ENCODE peak calls at places on chromosomes 4 and X, in five cellular contexts. I, O, W, F and K are unnamed samples.

GRCh38 chrX:77446840-77447239 is 349 bp upstream of the FGF16 start:
- DNase-seq in I (no peak), O (no peak), W (no peak), F (no peak), K (no peak)

GRCh38 chrX:44872319-44872816 is 620 bp upstream of the KDM6A start:
- DNase-seq in I (peak), O (peak), W (no peak), F (peak), K (no peak)

GRCh38 chr4:68907230-68907629 is 44.4 kb downstream of the UGT2A3 start:
- DNase-seq in I (no peak), O (no peak), W (no peak), F (no peak), K (no peak)

GRCh38 chr4:55396305-55397023 is 707 bp downstream of the TMEM165 start:
- DNase-seq in I (peak), O (peak), W (peak), F (no peak), K (no peak)

GRCh38 chr4:84778041-84778440 is 188.4 kb downstream of the WDFY3 start:
- DNase-seq in I (no peak), O (no peak), W (no peak), F (no peak), K (no peak)

GRCh38 chr4:921830-922331 is 10.2 kb downstream of the GAK start:
- DNase-seq in I (no peak), O (no peak), W (no peak), F (peak), K (no peak)

GRCh38 chr4:39642885-39643550 is 4.4 kb upstream of the SMIM14 start:
- DNase-seq in I (no peak), O (no peak), W (no peak), F (no peak), K (no peak)

GRCh38 chr4:41409095-41409494 is 128.9 kb upstream of the LIMCH1 start:
- DNase-seq in I (no peak), O (no peak), W (no peak), F (no peak), K (no peak)

GRCh38 chr4:29002151-29002550 is 1718.0 kb upstream of the PCDH7 start:
- DNase-seq in I (no peak), O (no peak), W (no peak), F (no peak), K (no peak)

GRCh38 chr4:117700111-117700892 is 334.0 kb upstream of the NDST3 start:
- DNase-seq in I (no peak), O (no peak), W (no peak), F (no peak), K (no peak)

GRCh38 chr4:56786955-56787354 is 34.5 kb downstream of the SPINK2 start:
- DNase-seq in I (no peak), O (no peak), W (no peak), F (no peak), K (no peak)

GRCh38 chr4:53119685-53120084 is 246.2 kb downstream of the SCFD2 start:
- DNase-seq in I (no peak), O (no peak), W (no peak), F (no peak), K (no peak)

GRCh38 chr4:56658410-56659003 is 22.6 kb downstream of the HOPX start:
- DNase-seq in I (no peak), O (no peak), W (no peak), F (no peak), K (no peak)

GRCh38 chrX:120514236-120514635 is 45.1 kb upstream of the LAMP2 start:
- DNase-seq in I (no peak), O (no peak), W (no peak), F (no peak), K (no peak)

GRCh38 chr4:188960411-188961093 is 821.3 kb downstream of the TRIML1 start:
- DNase-seq in I (no peak), O (no peak), W (no peak), F (no peak), K (no peak)

GRCh38 chrX:100447563-100448397 is 37.7 kb upstream of the PCDH19 start:
- DNase-seq in I (peak), O (no peak), W (peak), F (no peak), K (no peak)

GRCh38 chr4:2042207-2042946 is 16.8 kb upstream of the NAT8L start:
- DNase-seq in I (peak), O (no peak), W (no peak), F (no peak), K (peak)

GRCh38 chr4:156255608-156256007 is 301.9 kb upstream of the CTSO start:
- DNase-seq in I (no peak), O (no peak), W (no peak), F (no peak), K (no peak)

GRCh38 chr4:15240764-15241163 is 187.1 kb upstream of the C1QTNF7 start:
- DNase-seq in I (no peak), O (no peak), W (no peak), F (no peak), K (no peak)

GRCh38 chrX:42732506-42732905 is 45.5 kb downstream of the PPP1R2C start:
- DNase-seq in I (no peak), O (no peak), W (no peak), F (no peak), K (no peak)

GRCh38 chrX:69085151-69085550 is 80.1 kb downstream of the PJA1 start:
- DNase-seq in I (no peak), O (no peak), W (no peak), F (no peak), K (no peak)

GRCh38 chr4:132396636-132397035 is 752.5 kb upstream of the PCDH10 start:
- DNase-seq in I (no peak), O (no peak), W (no peak), F (no peak), K (no peak)

GRCh38 chrX:9227276-9227675 is 193.3 kb upstream of the FAM9B start:
- DNase-seq in I (no peak), O (no peak), W (no peak), F (no peak), K (no peak)

GRCh38 chr4:139574641-139575040 is 18.6 kb upstream of the SETD7 start:
- DNase-seq in I (no peak), O (no peak), W (no peak), F (no peak), K (no peak)

GRCh38 chrX:130253916-130254315 is 14.8 kb downstream of the ZNF280C start:
- DNase-seq in I (no peak), O (no peak), W (no peak), F (no peak), K (no peak)

GRCh38 chr4:138602664-138603063 is 360.5 kb upstream of the SLC7A11 start:
- DNase-seq in I (no peak), O (no peak), W (no peak), F (no peak), K (no peak)

GRCh38 chrX:119399772-119400101 is 601 bp downstream of the SLC25A43 start:
- DNase-seq in I (no peak), O (no peak), W (no peak), F (no peak), K (no peak)

GRCh38 chr4:44210750-44211149 is 237.9 kb downstream of the KCTD8 start:
- DNase-seq in I (no peak), O (no peak), W (no peak), F (no peak), K (no peak)

GRCh38 chr4:5004496-5004895 is 14.8 kb downstream of the CYTL1 start:
- DNase-seq in I (no peak), O (no peak), W (no peak), F (no peak), K (no peak)

GRCh38 chrX:38206542-38206941 is 14.1 kb downstream of the SRPX start:
- DNase-seq in I (no peak), O (no peak), W (no peak), F (no peak), K (no peak)

GRCh38 chr4:165151734-165152133 is 39.1 kb upstream of the TMEM192 start:
- DNase-seq in I (no peak), O (no peak), W (no peak), F (no peak), K (no peak)

GRCh38 chr4:113052379-113052951 is 3.0 kb downstream of the ANK2 start:
- DNase-seq in I (no peak), O (no peak), W (no peak), F (no peak), K (no peak)

GRCh38 chr4:158529505-158529904 is 7.8 kb downstream of the RXFP1 start:
- DNase-seq in I (no peak), O (no peak), W (no peak), F (no peak), K (no peak)

GRCh38 chr4:53532521-53532920 is 58.8 kb downstream of the LNX1 start:
- DNase-seq in I (no peak), O (no peak), W (no peak), F (no peak), K (no peak)

GRCh38 chr4:25160714-25161598 is 707 bp upstream of the SEPSECS start:
- DNase-seq in I (no peak), O (no peak), W (no peak), F (no peak), K (no peak)

GRCh38 chrX:10001496-10001895 is 34.3 kb downstream of the CLDN34 start:
- DNase-seq in I (no peak), O (no peak), W (no peak), F (no peak), K (no peak)

GRCh38 chr4:78599931-78600375 is 48.4 kb downstream of the ANXA3 start:
- DNase-seq in I (no peak), O (no peak), W (no peak), F (no peak), K (no peak)

GRCh38 chr4:4323705-4324534 is 33.9 kb downstream of the ZBTB49 start:
- DNase-seq in I (no peak), O (no peak), W (no peak), F (no peak), K (no peak)